ENCODE peak calls at places on chromosomes 11 and 22, in four cellular contexts. A is breast epithelium, O is hepatocyte, U is body of pancreas. V is an unnamed sample.

GRCh38 chr11:109680127-109680526 is 258.1 kb downstream of the C11orf87 start:
- DNase-seq in O (no peak), U (no peak), A (no peak), V (no peak)

GRCh38 chr11:86177319-86177718 is 67.2 kb upstream of the EED start:
- DNase-seq in A (no peak), O (no peak), U (no peak), V (no peak)

GRCh38 chr11:78241475-78241874 is 52.8 kb downstream of the USP35 start:
- DNase-seq in A (no peak), O (no peak), U (no peak), V (no peak)

GRCh38 chr11:72234514-72234830 is 9.5 kb downstream of the PHOX2A start:
- DNase-seq in A (no peak), O (no peak), U (no peak), V (no peak)

GRCh38 chr22:23547818-23548500 is 32.1 kb downstream of the IGLL1 start:
- DNase-seq in A (no peak), O (no peak), U (no peak), V (no peak)

GRCh38 chr11:80383655-80384054 is 942.8 kb upstream of the TENM4 start:
- DNase-seq in O (peak; percentile 44), A (no peak), U (no peak), V (no peak)

GRCh38 chr11:1920128-1920908 is 815 bp downstream of the TNNT3 start:
- DNase-seq in O (no peak), U (no peak), A (no peak), V (no peak)

GRCh38 chr22:46458525-46458924 is 78.9 kb downstream of the CELSR1 start:
- DNase-seq in U (no peak), A (no peak), O (no peak), V (no peak)

GRCh38 chr22:43796567-43796966 is 15.5 kb downstream of the EFCAB6 start:
- DNase-seq in O (peak; percentile 75), A (no peak), U (no peak), V (no peak)

GRCh38 chr11:102410382-102410784 is 42.2 kb downstream of the TMEM123 start:
- DNase-seq in A (no peak), U (no peak), O (peak; percentile 47), V (no peak)

GRCh38 chr11:15818132-15818842 is 538.1 kb downstream of the SOX6 start:
- DNase-seq in A (no peak), U (no peak), O (peak; percentile 20), V (no peak)

GRCh38 chr11:100684101-100685065 is 2.7 kb upstream of the ARHGAP42 start:
- DNase-seq in U (no peak), O (no peak), A (no peak), V (no peak)

GRCh38 chr11:121328967-121329653 is 36.5 kb downstream of the SC5D start:
- DNase-seq in U (no peak), O (no peak), A (no peak), V (no peak)

GRCh38 chr22:47175151-47175760 is 412.8 kb downstream of the TBC1D22A start:
- DNase-seq in U (no peak), O (no peak), A (peak; percentile 41), V (no peak)

GRCh38 chr11:134519390-134519750 is 107.3 kb upstream of the B3GAT1 start:
- DNase-seq in A (no peak), O (no peak), U (no peak), V (no peak)

GRCh38 chr11:69891421-69892236 is 72.4 kb upstream of the FGF3 start:
- DNase-seq in O (no peak), A (peak; percentile 75), U (no peak), V (no peak)

GRCh38 chr11:128399722-128400121 is 187.6 kb downstream of the ETS1 start:
- DNase-seq in U (no peak), A (no peak), O (no peak), V (no peak)

GRCh38 chr11:47083913-47084312 is 92.8 kb downstream of the ARFGAP2 start:
- DNase-seq in U (no peak), A (no peak), O (no peak), V (no peak)

GRCh38 chr11:45796461-45796861 is 8.5 kb upstream of the SLC35C1 start:
- DNase-seq in U (no peak), O (no peak), A (no peak), V (no peak)

GRCh38 chr22:28829358-28830181 is 29.2 kb upstream of the XBP1 start:
- DNase-seq in O (peak; percentile 86), U (peak; percentile 86), A (peak; percentile 81), V (peak; percentile 82)

GRCh38 chr11:12159351-12160099 is 49.1 kb downstream of the MICAL2 start:
- DNase-seq in O (peak; percentile 59), U (no peak), A (no peak), V (no peak)

DNA sequence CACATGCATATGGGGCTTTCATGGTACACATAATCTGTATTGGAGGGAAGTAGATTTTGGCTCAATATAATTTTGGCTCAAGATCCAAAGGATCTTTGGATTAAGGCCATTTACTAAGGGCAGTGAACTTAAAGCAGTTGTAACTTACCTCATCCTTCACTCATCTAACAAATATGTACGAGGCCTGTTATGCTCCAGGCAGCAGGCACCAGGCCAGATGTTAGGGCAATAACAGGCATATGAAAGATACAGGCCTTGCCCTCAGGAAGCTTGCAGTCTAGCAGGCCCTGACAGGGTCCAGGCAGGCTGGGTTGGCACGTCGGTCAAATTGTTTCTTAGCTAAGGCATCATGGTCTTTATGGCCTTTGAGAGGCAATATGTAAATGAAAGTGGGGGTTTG is 44.6 kb downstream of the LIF start:
- DNase-seq in U (no peak), A (no peak), O (no peak), V (no peak)
- H3K27ac ChIP-seq in U (peak overlapping the region; percentile 54), A (peak overlapping the region; percentile 88), O (peak overlapping the region; percentile 87), V (peak overlapping the region; percentile 48)

GRCh38 chr11:60629399-60629798 is 70.0 kb upstream of the MS4A8 start:
- DNase-seq in U (no peak), A (no peak), O (no peak), V (no peak)

DNA sequence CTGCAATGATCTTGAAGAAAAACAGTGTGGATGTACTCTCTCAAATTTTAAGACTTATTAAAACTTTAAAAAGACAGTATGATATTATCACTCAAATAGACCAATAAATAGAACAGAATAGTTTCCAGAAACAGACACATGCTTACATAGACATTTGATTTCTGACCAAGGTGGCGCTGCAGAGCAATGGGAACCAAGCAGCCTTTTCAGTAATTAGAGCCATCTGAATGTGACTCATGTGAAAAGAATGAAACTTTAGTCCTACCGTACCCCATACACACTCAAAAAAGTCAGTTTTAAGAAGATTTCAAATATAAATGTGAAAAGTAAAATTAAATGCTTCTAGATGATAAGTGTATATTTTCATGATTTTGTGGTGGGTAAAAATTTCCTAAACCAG is 74.2 kb upstream of the MS4A8 start:
- DNase-seq in O (peak; percentile 34), A (no peak), U (peak; percentile 59), V (no peak)
- TF ChIP-seq CTCF in O (peak; percentile 32), A (no peak), U (peak; percentile 23), V (no peak)

GRCh38 chr22:48802576-48802975 is 1025.1 kb downstream of the BRD1 start:
- DNase-seq in O (no peak), U (no peak), A (peak; percentile 44), V (no peak)
- H3K9me3 ChIP-seq in O (no peaks in the 10 kb centered on the region), U (no peaks in the 10 kb centered on the region), A (no peaks in the 10 kb centered on the region), V (no peaks in the 10 kb centered on the region)

GRCh38 chr11:119085523-119085878 is 820 bp downstream of the HMBS start:
- DNase-seq in U (no peak), O (peak; percentile 32), A (no peak), V (no peak)

GRCh38 chr11:119078675-119079420 is 5.8 kb upstream of the HMBS start:
- DNase-seq in A (no peak), U (no peak), O (no peak), V (no peak)

GRCh38 chr11:119084663-119085522 is at the start of gene HMBS:
- DNase-seq in U (peak; percentile 93), O (peak; percentile 96), A (peak; percentile 92), V (peak; percentile 96)

GRCh38 chr11:119077839-119078238 is 6.8 kb upstream of the HMBS start:
- DNase-seq in A (no peak), U (no peak), O (no peak), V (no peak)

DNA sequence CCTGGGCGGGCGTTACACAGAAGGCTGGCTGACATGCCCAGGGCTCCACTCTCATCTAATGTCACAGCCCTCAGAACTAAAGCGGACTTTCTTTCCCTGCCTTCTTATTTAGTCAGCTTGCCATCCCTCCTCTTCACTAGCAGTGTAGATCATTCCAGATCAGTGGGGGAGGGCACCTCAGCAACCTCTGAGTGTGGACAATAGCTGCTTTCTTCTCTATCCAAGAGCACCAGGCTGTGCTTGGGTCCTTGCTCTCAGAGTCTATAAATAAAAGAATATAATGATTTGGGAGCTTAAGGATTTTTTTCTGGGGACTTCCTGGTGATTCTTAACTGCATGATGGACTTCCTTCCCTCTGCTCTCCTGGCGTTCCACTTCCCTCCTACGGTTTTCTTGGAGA is 3.0 kb upstream of the HMBS start:
- DNase-seq in O (no peak), A (no peak), U (no peak), V (no peak)
- H3K27ac ChIP-seq in O (no peak overlapping the region), A (no peak overlapping the region), U (no peak overlapping the region), V (no peak overlapping the region)

GRCh38 chr22:32947581-32947980 is 110.6 kb downstream of the SYN3 start:
- DNase-seq in A (no peak), U (no peak), O (no peak), V (no peak)

GRCh38 chr22:32950366-32950765 is 107.8 kb downstream of the SYN3 start:
- DNase-seq in U (no peak), A (no peak), O (no peak), V (no peak)

GRCh38 chr22:32949719-32950118 is 108.5 kb downstream of the SYN3 start:
- DNase-seq in O (peak; percentile 34), A (no peak), U (no peak), V (no peak)

GRCh38 chr22:32951807-32952153 is 106.4 kb downstream of the SYN3 start:
- DNase-seq in A (no peak), O (no peak), U (no peak), V (no peak)

DNA sequence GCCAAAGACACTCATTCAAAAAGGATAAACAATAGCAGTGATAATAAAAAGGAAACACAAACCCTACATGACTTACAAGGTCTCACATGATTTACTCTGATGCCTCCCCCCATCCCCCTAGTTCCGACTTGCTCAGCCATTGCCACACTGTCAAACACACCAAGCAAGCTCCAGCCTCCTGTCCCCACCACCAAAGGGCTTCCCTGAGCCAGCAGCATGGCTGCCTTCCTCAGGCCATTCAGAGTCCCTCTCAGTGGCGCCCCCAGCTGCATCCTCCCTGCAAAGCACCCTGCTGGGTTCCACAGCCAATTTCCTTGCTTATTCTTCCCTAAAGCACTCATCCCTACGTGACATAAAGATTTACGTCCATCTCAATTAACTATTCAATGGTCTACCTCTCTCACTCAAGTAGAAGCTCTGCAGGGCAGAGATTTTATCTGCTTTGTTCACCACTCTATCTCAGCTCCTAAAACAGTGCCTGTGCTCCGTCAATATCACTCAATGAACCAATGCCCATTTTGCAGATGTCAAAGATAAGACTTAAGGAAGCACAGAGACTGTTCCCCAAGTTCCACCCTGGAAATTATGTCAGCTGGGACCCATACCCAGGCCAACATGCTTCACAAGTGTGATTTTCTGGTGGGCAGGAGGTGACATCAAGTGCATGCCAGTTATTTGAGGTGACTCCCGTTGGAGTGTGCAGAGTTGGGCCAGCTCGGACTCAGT is 106.9 kb downstream of the SYN3 start:
- DNase-seq in A (no peak), O (no peak), U (no peak), V (no peak)
- TF ChIP-seq CTCF in A (no peak), O (peak; percentile 35), U (no peak), V (no peak)

V was measured in lung.